ENCODE peak calls at places on chromosomes 7 and 10, in eight cellular contexts. O, I, J, D, X, C, V and H are unnamed samples. For H3K4me1, the result is how much of the 10 kb centered on the place peaks cover.

GRCh38 chr10:126278846-126279245 is 109.4 kb downstream of the ADAM12 start:
- DNase-seq in O (no peak), I (no peak), J (no peak), D (peak), X (no peak), C (no peak), V (no peak), H (no peak)

GRCh38 chr10:66637273-66638036 is 288.4 kb upstream of the LRRTM3 start:
- DNase-seq in O (peak), I (no peak), J (no peak), D (no peak), X (no peak), C (peak), V (no peak), H (no peak)

GRCh38 chr10:7795605-7796004 is 7.6 kb downstream of the ATP5F1C start:
- DNase-seq in O (no peak), I (no peak), J (no peak), D (peak), X (no peak), C (no peak), V (no peak), H (no peak)

GRCh38 chr7:17153571-17153970 is 144.9 kb upstream of the AHR start:
- DNase-seq in O (no peak), I (no peak), J (no peak), D (no peak), X (no peak), C (peak), V (no peak), H (peak)

GRCh38 chr7:122885583-122886356 is 490 bp downstream of the CADPS2 start:
- DNase-seq in O (peak), I (peak), J (peak), D (peak), X (peak), C (peak), V (peak), H (peak)

GRCh38 chr10:44306762-44307161 is 78.1 kb downstream of the CXCL12 start:
- DNase-seq in O (peak), I (peak), J (no peak), D (no peak), X (no peak), C (no peak), V (no peak), H (peak)

GRCh38 chr7:1812693-1813393 is 142.8 kb downstream of the ELFN1 start:
- DNase-seq in O (no peak), I (peak), J (peak), D (no peak), X (no peak), C (no peak), V (no peak), H (no peak)

GRCh38 chr7:102891693-102892261 is 21.0 kb upstream of the LRRC17 start:
- DNase-seq in O (peak), I (no peak), J (no peak), D (peak), X (no peak), C (peak), V (no peak), H (peak)

GRCh38 chr7:100832281-100832633 is 4.9 kb upstream of the EPHB4 start:
- DNase-seq in O (no peak), I (no peak), J (no peak), D (no peak), X (no peak), C (no peak), V (no peak), H (no peak)

GRCh38 chr7:157564518-157565177 is 227.8 kb downstream of the DNAJB6 start:
- DNase-seq in O (peak), I (no peak), J (no peak), D (peak), X (no peak), C (no peak), V (no peak), H (no peak)

GRCh38 chr10:122499491-122499941 is 38.2 kb downstream of the HTRA1 start:
- DNase-seq in O (no peak), I (no peak), J (no peak), D (peak), X (no peak), C (no peak), V (peak), H (peak)

GRCh38 chr7:105267244-105267643 is 121.5 kb downstream of the SRPK2 start:
- DNase-seq in O (no peak), I (no peak), J (no peak), D (no peak), X (no peak), C (no peak), V (no peak), H (no peak)

GRCh38 chr7:32034052-32034451 is 36.2 kb downstream of the PDE1C start:
- DNase-seq in O (peak), I (no peak), J (no peak), D (no peak), X (no peak), C (peak), V (no peak), H (no peak)

GRCh38 chr10:90930070-90930837 is 9.4 kb upstream of the ANKRD1 start:
- DNase-seq in O (peak), I (peak), J (peak), D (peak), X (peak), C (peak), V (no peak), H (peak)

GRCh38 chr7:148772297-148773089 is 73.8 kb downstream of the CUL1 start:
- DNase-seq in O (peak), I (no peak), J (no peak), D (peak), X (no peak), C (peak), V (no peak), H (peak)

GRCh38 chr7:8590791-8591190 is 157.4 kb downstream of the NXPH1 start:
- DNase-seq in O (no peak), I (no peak), J (no peak), D (no peak), X (no peak), C (no peak), V (no peak), H (no peak)

GRCh38 chr10:14595526-14596182 is 179.0 kb downstream of the FAM107B start:
- DNase-seq in O (no peak), I (no peak), J (no peak), D (no peak), X (peak), C (no peak), V (no peak), H (no peak)

GRCh38 chr10:29685506-29685905 is 50.7 kb upstream of the SVIL start:
- DNase-seq in O (no peak), I (no peak), J (no peak), D (no peak), X (no peak), C (no peak), V (no peak), H (no peak)

GRCh38 chr7:30697716-30698460 is 15.6 kb upstream of the CRHR2 start:
- DNase-seq in O (no peak), I (no peak), J (no peak), D (no peak), X (peak), C (no peak), V (peak), H (no peak)

GRCh38 chr7:149496642-149497391 is 792 bp downstream of the ZNF746 start:
- DNase-seq in O (peak), I (peak), J (peak), D (peak), X (no peak), C (peak), V (peak), H (peak)

GRCh38 chr10:131946880-131947279 is 34.8 kb downstream of the BNIP3 start:
- DNase-seq in O (peak), I (no peak), J (no peak), D (no peak), X (no peak), C (no peak), V (no peak), H (no peak)

GRCh38 chr7:34247468-34247867 is 342.1 kb downstream of the BMPER start:
- DNase-seq in O (peak), I (no peak), J (no peak), D (no peak), X (no peak), C (peak), V (no peak), H (peak)

GRCh38 chr10:72328829-72329204 is 25.9 kb downstream of the DNAJB12 start:
- DNase-seq in O (no peak), I (no peak), J (no peak), D (no peak), X (no peak), C (no peak), V (no peak), H (no peak)

GRCh38 chr10:34032564-34032963 is 698.1 kb upstream of the NRP1 start:
- DNase-seq in O (no peak), I (no peak), J (no peak), D (no peak), X (no peak), C (no peak), V (no peak), H (no peak)

GRCh38 chr10:130301026-130301892 is 165.1 kb downstream of the GLRX3 start:
- DNase-seq in O (no peak), I (no peak), J (no peak), D (peak), X (no peak), C (no peak), V (peak), H (peak)

GRCh38 chr10:33155720-33156638 is 178.5 kb downstream of the NRP1 start:
- DNase-seq in O (peak), I (peak), J (no peak), D (peak), X (no peak), C (peak), V (no peak), H (peak)

DNA sequence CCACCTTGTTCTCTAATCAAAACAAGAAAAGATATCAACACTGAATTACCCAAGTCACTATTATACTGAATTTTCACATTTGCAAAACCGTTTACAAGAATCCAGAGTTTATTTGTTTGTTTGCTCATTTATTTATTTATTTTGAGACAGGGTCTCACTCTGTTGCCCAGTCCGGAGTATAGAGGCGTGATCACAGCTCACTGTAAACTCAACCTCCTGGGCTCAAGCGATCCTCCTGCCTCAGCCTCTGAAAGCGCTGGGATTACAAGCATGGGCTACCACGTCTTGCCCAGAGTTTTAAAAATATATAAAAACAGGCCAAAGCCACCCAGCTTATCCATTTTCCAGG is 8.5 kb downstream of the CREB3L2 start:
- DNase-seq in O (no peak), I (no peak), J (no peak), D (no peak), X (no peak), C (no peak), V (no peak), H (no peak)
- H3K9ac ChIP-seq in O (no peak), I (no peak), J (no peak), D (no peak), X (no peak), C (no peak), V (no peak), H (peak)

DNA sequence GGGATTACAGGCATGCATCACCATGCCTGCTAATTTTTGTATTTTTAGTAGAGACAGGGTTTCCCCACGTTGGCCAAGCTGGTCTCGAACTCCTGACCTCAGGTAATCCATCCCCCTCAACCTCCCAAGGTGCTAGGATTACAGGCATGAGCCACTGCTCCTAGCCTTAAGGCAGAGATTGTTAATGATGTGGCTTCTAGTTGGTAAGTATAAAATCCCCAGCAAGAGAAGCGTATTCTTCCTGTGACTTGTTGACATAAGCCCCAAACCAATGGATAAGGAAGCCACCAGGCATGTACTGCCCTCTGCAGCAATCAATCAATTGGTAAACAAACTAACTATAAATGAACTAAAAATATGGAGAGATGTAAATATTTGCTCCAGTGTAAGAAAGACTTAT is 41.2 kb downstream of the REEP3 start:
- DNase-seq in O (no peak), I (no peak), J (no peak), D (no peak), X (no peak), C (no peak), V (no peak), H (no peak)
- H3K4me1 ChIP-seq in O (under half), I (under half), J (under half), D (under half), X (under half), C (under half), V (under half), H (under half)

DNA sequence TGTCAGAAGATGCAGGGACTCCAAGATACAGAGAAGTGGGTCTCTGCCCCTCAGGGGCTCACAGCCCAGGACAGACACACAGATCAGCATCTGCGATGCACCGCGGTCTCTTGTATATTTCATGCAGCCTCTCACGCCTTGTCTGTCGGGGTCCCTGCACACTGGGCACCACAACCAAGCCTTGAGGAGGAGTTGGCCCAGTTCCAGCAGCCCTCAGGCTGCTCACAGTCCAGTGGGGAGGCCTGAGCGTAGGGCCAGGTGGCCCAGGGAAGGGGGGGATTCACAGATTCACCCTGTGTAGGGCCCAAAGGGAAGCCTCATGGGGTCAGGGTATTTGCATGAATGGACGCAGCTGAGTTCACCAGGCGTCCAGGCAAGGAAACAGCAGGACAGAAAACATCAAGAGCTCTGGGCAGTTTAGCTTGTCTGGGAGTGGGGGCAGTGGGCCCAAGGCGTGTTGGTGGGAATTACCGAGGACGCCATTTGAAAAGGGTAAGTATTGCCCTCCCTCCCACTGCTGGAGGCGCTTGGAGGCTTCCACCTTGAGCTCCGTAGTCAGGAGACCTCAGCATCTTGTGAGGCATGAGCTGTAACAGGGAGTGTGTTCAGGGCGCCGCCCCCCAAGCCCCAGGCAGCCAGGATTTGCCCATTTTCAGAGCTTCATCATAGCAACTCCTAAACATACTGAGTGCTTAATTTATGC is 129.1 kb upstream of the CHST15 start:
- DNase-seq in O (no peak), I (no peak), J (no peak), D (no peak), X (no peak), C (no peak), V (no peak), H (no peak)
- H3K9ac ChIP-seq in O (no peak), I (no peak), J (no peak), D (no peak), X (no peak), C (no peak), V (no peak), H (no peak)

DNA sequence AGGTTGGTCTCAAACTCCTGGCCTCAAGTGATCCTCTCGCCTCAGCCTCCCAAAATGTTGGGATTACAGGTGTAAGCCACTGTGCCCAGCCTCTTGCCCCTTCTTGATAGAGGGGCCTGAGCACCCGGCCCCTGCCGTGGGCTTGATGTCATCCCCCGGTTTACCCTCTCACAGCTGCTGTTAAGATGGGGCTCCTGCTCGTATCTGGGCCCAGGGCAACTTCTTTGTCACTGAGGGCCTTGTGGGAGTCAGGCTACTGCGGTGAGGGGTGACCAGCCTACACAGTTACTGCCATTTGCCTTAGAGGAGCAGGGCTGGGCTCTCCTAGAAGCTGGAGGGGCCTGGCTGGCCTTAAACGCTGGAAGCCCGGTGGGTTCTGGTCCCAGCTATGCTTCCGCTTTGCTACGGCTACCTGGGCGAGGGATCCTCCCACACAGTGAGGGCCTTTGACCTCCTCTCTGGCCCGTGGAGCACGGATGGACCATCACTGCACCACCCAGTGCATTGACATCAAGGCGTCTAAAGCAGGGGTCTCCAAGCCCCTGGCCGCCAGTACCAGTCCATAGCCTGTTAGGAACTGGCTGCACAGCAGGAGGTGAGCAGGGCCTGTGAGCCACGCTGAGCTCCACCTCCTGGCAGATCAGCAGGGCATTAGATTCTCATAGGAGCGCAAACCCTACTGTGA is 1.1 kb upstream of the TMEM130 start:
- DNase-seq in O (no peak), I (no peak), J (no peak), D (no peak), X (peak), C (no peak), V (no peak), H (no peak)
- H3K4me1 ChIP-seq in O (under half), I (under half), J (under half), D (under half), X (under half), C (under half), V (under half), H (under half)

GRCh38 chr10:104452977-104453376 is 99.3 kb downstream of the CFAP58 start:
- DNase-seq in O (no peak), I (no peak), J (no peak), D (no peak), X (no peak), C (no peak), V (no peak), H (no peak)

DNA sequence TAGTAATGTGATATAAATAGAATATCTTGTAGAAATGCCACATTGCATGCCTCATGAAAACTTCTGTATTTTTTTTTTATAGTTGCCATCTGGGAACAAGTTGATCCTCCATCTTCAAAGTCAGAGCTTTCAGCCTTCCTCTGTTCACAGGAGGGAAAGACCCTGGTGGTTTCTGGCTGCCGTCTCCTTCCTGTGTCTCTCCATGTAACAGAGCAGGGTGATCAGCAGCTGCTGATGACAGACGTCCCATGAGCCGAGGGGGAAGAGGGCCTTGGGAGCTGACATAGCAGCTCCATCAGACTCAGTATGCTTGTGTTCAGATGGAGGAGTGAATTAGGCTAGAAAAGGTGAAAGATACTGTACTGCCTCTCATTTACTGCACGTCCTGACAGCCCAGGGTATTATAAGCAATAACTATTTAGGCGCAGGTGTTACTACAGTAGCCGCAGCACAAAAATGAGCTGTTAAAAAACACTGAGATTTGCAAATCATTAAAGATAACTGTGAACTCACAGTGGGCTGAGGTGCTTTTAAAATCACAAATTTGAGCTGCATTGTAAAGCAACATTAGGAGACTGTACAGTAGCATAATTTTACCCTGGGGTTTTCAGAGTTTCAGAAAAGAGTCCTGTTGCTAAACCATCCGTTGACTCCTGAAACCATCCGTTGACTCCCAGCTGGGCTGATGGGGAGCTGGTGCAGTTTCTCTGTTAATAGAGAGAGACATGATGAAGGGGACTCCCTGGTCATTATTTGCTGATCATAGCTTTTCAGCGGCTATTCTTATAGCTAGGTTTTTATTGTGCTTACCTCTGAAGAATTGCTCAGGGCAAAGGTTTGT is 103.4 kb downstream of the CFAP58 start:
- DNase-seq in O (no peak), I (no peak), J (no peak), D (no peak), X (no peak), C (no peak), V (no peak), H (no peak)
- H3K9ac ChIP-seq in O (no peak), I (no peak), J (no peak), D (no peak), X (no peak), C (no peak), V (no peak), H (no peak)

DNA sequence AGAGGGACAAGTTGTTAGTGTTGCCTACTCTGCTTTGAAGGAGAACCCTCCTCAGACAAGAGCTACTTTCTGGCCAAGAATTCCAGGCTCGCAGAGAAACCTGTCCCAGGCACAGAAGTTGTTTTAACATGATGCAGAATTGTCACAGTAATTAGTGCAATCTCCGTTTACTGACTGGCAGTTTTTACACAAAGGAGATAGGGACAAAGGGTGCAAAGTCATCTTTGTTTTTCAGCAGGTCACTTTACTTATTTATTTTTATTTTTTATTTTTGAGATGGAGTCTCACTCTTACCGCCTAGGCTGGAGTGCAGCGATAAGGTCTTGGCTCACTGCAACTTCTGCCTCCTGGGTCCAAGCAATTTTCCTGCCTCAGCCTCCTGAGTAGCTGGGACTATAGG is 12.3 kb downstream of the TCF7L2 start:
- DNase-seq in O (no peak), I (no peak), J (no peak), D (no peak), X (no peak), C (no peak), V (no peak), H (no peak)
- H3K4me1 ChIP-seq in O (half or more), I (half or more), J (under half), D (under half), X (under half), C (half or more), V (under half), H (half or more)

GRCh38 chr10:11595395-11595692 is 16.1 kb downstream of the USP6NL start:
- DNase-seq in O (no peak), I (no peak), J (no peak), D (peak), X (no peak), C (peak), V (no peak), H (peak)
- H3K9ac ChIP-seq in O (no peak), I (no peak), J (no peak), D (no peak), X (no peak), C (no peak), V (no peak), H (no peak)